ENCODE peak calls at places on chromosomes 1 and 21, in eight cellular contexts. L is astrocyte of the hippocampus, P is progenitor cell of endocrine pancreas, H is astrocyte of the spinal cord, V is naive B cell, R is vagina, D is globus pallidus, U is caudate nucleus. F is an unnamed sample.

GRCh38 chr1:96365596-96365995 is 356.0 kb upstream of the PTBP2 start:
- DNase-seq in D (no peak), H (no peak), U (no peak), P (no peak), R (no peak), V (no peak), L (no peak), F (no peak)

GRCh38 chr1:216410026-216410425 is 13.2 kb downstream of the USH2A start:
- DNase-seq in H (no peak), D (no peak), U (no peak), P (no peak), R (no peak), V (no peak), L (no peak), F (no peak)

GRCh38 chr1:116571215-116571919 is 541 bp upstream of the CD58 start:
- DNase-seq in H (no peak), L (no peak), U (no peak), R (no peak), V (no peak), P (no peak), D (no peak), F (no peak)

GRCh38 chr1:159937014-159937750 is 8.2 kb downstream of the IGSF9 start:
- DNase-seq in U (no peak), P (no peak), H (no peak), L (no peak), R (no peak), D (no peak), V (no peak), F (no peak)

GRCh38 chr1:209884249-209884648 is 53.8 kb upstream of the SYT14 start:
- DNase-seq in D (no peak), R (no peak), L (peak), H (peak), U (no peak), V (no peak), P (no peak), F (no peak)

GRCh38 chr1:11940260-11940921 is 5.9 kb downstream of the PLOD1 start:
- DNase-seq in V (no peak), P (no peak), U (peak), R (no peak), D (peak), H (peak), L (peak), F (no peak)

GRCh38 chr1:79006564-79006963 is at the start of gene ADGRL4:
- DNase-seq in P (peak), V (no peak), L (peak), H (peak), U (no peak), D (no peak), R (no peak), F (no peak)

GRCh38 chr1:12276225-12276624 is 46.4 kb downstream of the VPS13D start:
- DNase-seq in D (no peak), V (no peak), L (peak), U (no peak), R (no peak), P (no peak), H (peak), F (no peak)

GRCh38 chr1:41802532-41803501 is 115.9 kb downstream of the HIVEP3 start:
- DNase-seq in U (peak), V (peak), L (no peak), P (no peak), H (no peak), D (peak), R (no peak), F (no peak)

GRCh38 chr1:912740-913301 is 10.9 kb upstream of the SAMD11 start:
- DNase-seq in V (no peak), L (no peak), U (no peak), R (no peak), P (peak), D (no peak), H (no peak), F (no peak)

GRCh38 chr1:150567341-150567716 is 12.1 kb downstream of the MCL1 start:
- DNase-seq in P (no peak), L (no peak), V (peak), R (no peak), U (no peak), H (no peak), D (no peak), F (no peak)

GRCh38 chr1:10530756-10531155 is 56.0 kb downstream of the PEX14 start:
- DNase-seq in V (no peak), L (peak), D (no peak), R (no peak), U (no peak), H (peak), P (no peak), F (no peak)

GRCh38 chr1:231581859-231582258 is 44.7 kb upstream of the DISC1 start:
- DNase-seq in V (no peak), H (no peak), D (no peak), L (no peak), P (no peak), U (no peak), R (no peak), F (no peak)

GRCh38 chr1:115757866-115758265 is 10.6 kb downstream of the CASQ2 start:
- DNase-seq in D (no peak), H (no peak), P (no peak), R (no peak), V (no peak), L (no peak), U (no peak), F (no peak)

GRCh38 chr1:10242811-10243210 is 32.4 kb downstream of the KIF1B start:
- DNase-seq in R (no peak), P (no peak), U (no peak), L (no peak), V (no peak), H (no peak), D (no peak), F (no peak)

GRCh38 chr1:26281971-26282693 is 2.2 kb downstream of the SH3BGRL3 start:
- DNase-seq in V (no peak), H (peak), R (peak), U (no peak), P (no peak), D (no peak), L (peak), F (no peak)

GRCh38 chr1:9269721-9270120 is 23.0 kb upstream of the SPSB1 start:
- DNase-seq in R (no peak), D (no peak), L (no peak), U (no peak), P (no peak), V (no peak), H (no peak), F (no peak)

GRCh38 chr1:61497013-61497412 is 227.9 kb downstream of the TM2D1 start:
- DNase-seq in H (no peak), U (no peak), V (no peak), D (no peak), L (no peak), P (no peak), R (no peak), F (no peak)

GRCh38 chr21:26881504-26882228 is 36.5 kb upstream of the ADAMTS1 start:
- DNase-seq in H (peak), P (no peak), L (peak), D (no peak), V (no peak), R (no peak), U (no peak), F (no peak)

GRCh38 chr1:63888984-63889383 is 115.2 kb downstream of the ROR1 start:
- DNase-seq in V (no peak), D (no peak), L (no peak), P (no peak), U (no peak), R (no peak), H (no peak), F (no peak)

GRCh38 chr1:65195495-65196417 is 47.8 kb downstream of the AK4 start:
- DNase-seq in U (no peak), H (peak), V (no peak), L (no peak), D (no peak), R (no peak), P (no peak), F (no peak)

GRCh38 chr21:46153259-46154154 is 1.9 kb downstream of the FTCD start:
- DNase-seq in P (peak), V (no peak), H (no peak), L (peak), U (no peak), D (peak), R (no peak), F (no peak)

GRCh38 chr1:200894712-200895447 is at the start of gene INAVA:
- DNase-seq in V (no peak), U (no peak), L (no peak), R (no peak), H (no peak), D (no peak), P (no peak), F (no peak)

GRCh38 chr1:60894121-60894520 is 188.2 kb upstream of the NFIA start:
- DNase-seq in P (no peak), H (no peak), U (no peak), D (no peak), L (no peak), R (no peak), V (no peak), F (no peak)

GRCh38 chr1:21325731-21326387 is 35.6 kb upstream of the ECE1 start:
- DNase-seq in R (no peak), L (no peak), P (no peak), V (no peak), U (peak), D (no peak), H (no peak), F (no peak)

GRCh38 chr1:178337091-178337726 is 159.6 kb downstream of the CLEC20A start:
- DNase-seq in V (no peak), D (no peak), L (no peak), P (no peak), R (no peak), U (no peak), H (no peak), F (no peak)

GRCh38 chr1:195733408-195733807 is 874.8 kb downstream of the KCNT2 start:
- DNase-seq in U (no peak), P (no peak), H (no peak), D (no peak), R (no peak), L (no peak), V (no peak), F (no peak)

GRCh38 chr1:184664042-184664659 is 90.5 kb downstream of the EDEM3 start:
- DNase-seq in L (peak), R (no peak), U (peak), D (peak), P (peak), V (no peak), H (peak), F (peak)

GRCh38 chr1:42831273-42831672 is 14.1 kb upstream of the SVBP start:
- DNase-seq in U (no peak), R (no peak), D (no peak), L (no peak), P (no peak), V (no peak), H (no peak), F (no peak)

GRCh38 chr1:106435269-106435668 is 621.2 kb upstream of the PRMT6 start:
- DNase-seq in L (no peak), R (no peak), U (no peak), D (no peak), V (no peak), H (no peak), P (no peak), F (no peak)

F was measured in amniotic stem cell.